ENCODE peak calls at places on chromosomes 13 and 19, in four cellular contexts. One of them, this sample, is unnamed.

GRCh38 chr19:48992571-48993174 is 436 bp downstream of the GYS1 start:
- DNase-seq in NCI-H1048: no peak
- DNase-seq in iris pigment epithelial cell: no peak
- DNase-seq in smooth muscle cell of the brain vasculature: no peak
- DNase-seq in this sample: no peak

GRCh38 chr13:80082396-80083096 is 258.4 kb downstream of the SPRY2 start:
- DNase-seq in NCI-H1048: no peak
- DNase-seq in iris pigment epithelial cell: peak
- DNase-seq in smooth muscle cell of the brain vasculature: no peak
- DNase-seq in this sample: no peak

GRCh38 chr13:41562083-41562482 is 104.7 kb downstream of the RGCC start:
- DNase-seq in NCI-H1048: no peak
- DNase-seq in iris pigment epithelial cell: peak
- DNase-seq in smooth muscle cell of the brain vasculature: peak
- DNase-seq in this sample: peak

GRCh38 chr19:39080431-39080830 is 3.7 kb upstream of the ACP7 start:
- DNase-seq in NCI-H1048: no peak
- DNase-seq in iris pigment epithelial cell: no peak
- DNase-seq in smooth muscle cell of the brain vasculature: no peak
- DNase-seq in this sample: no peak

GRCh38 chr13:26985285-26985878 is 186.2 kb downstream of the USP12 start:
- DNase-seq in NCI-H1048: peak
- DNase-seq in iris pigment epithelial cell: peak
- DNase-seq in smooth muscle cell of the brain vasculature: peak
- DNase-seq in this sample: peak

GRCh38 chr19:2230807-2231533 is 5.2 kb downstream of the PLEKHJ1 start:
- DNase-seq in NCI-H1048: no peak
- DNase-seq in iris pigment epithelial cell: no peak
- DNase-seq in smooth muscle cell of the brain vasculature: no peak
- DNase-seq in this sample: no peak

GRCh38 chr13:106036870-106037269 is 498.6 kb downstream of the EFNB2 start:
- DNase-seq in NCI-H1048: no peak
- DNase-seq in iris pigment epithelial cell: no peak
- DNase-seq in smooth muscle cell of the brain vasculature: no peak
- DNase-seq in this sample: no peak

GRCh38 chr19:17244618-17245534 is 843 bp downstream of the NR2F6 start:
- DNase-seq in NCI-H1048: no peak
- DNase-seq in iris pigment epithelial cell: no peak
- DNase-seq in smooth muscle cell of the brain vasculature: no peak
- DNase-seq in this sample: peak

GRCh38 chr13:79709526-79709925 is 228.6 kb downstream of the NDFIP2 start:
- DNase-seq in NCI-H1048: no peak
- DNase-seq in iris pigment epithelial cell: peak
- DNase-seq in smooth muscle cell of the brain vasculature: no peak
- DNase-seq in this sample: no peak

GRCh38 chr13:45219938-45220375 is 19.1 kb upstream of the KCTD4 start:
- DNase-seq in NCI-H1048: no peak
- DNase-seq in iris pigment epithelial cell: peak
- DNase-seq in smooth muscle cell of the brain vasculature: no peak
- DNase-seq in this sample: no peak

GRCh38 chr13:74406439-74406838 is 272.2 kb upstream of the KLF12 start:
- DNase-seq in NCI-H1048: no peak
- DNase-seq in iris pigment epithelial cell: no peak
- DNase-seq in smooth muscle cell of the brain vasculature: peak
- DNase-seq in this sample: no peak

GRCh38 chr19:11722414-11722813 is 16.3 kb downstream of the ZNF823 start:
- DNase-seq in NCI-H1048: no peak
- DNase-seq in iris pigment epithelial cell: no peak
- DNase-seq in smooth muscle cell of the brain vasculature: no peak
- DNase-seq in this sample: no peak

GRCh38 chr19:10431254-10431942 is 11.1 kb downstream of the PDE4A start:
- DNase-seq in NCI-H1048: no peak
- DNase-seq in iris pigment epithelial cell: peak
- DNase-seq in smooth muscle cell of the brain vasculature: no peak
- DNase-seq in this sample: no peak

GRCh38 chr13:39536906-39537305 is 66.1 kb downstream of the LHFPL6 start:
- DNase-seq in NCI-H1048: no peak
- DNase-seq in iris pigment epithelial cell: no peak
- DNase-seq in smooth muscle cell of the brain vasculature: no peak
- DNase-seq in this sample: peak

GRCh38 chr19:51695702-51696315 is 2.7 kb downstream of the SPACA6 start:
- DNase-seq in NCI-H1048: no peak
- DNase-seq in iris pigment epithelial cell: no peak
- DNase-seq in smooth muscle cell of the brain vasculature: no peak
- DNase-seq in this sample: no peak

GRCh38 chr19:5999693-6000092 is 21.8 kb upstream of the RANBP3 start:
- DNase-seq in NCI-H1048: no peak
- DNase-seq in iris pigment epithelial cell: no peak
- DNase-seq in smooth muscle cell of the brain vasculature: no peak
- DNase-seq in this sample: no peak

GRCh38 chr13:61880576-61881283 is 465.1 kb upstream of the PCDH20 start:
- DNase-seq in NCI-H1048: peak
- DNase-seq in iris pigment epithelial cell: peak
- DNase-seq in smooth muscle cell of the brain vasculature: no peak
- DNase-seq in this sample: peak

GRCh38 chr19:48319647-48320537 is 5.5 kb upstream of the EMP3 start:
- DNase-seq in NCI-H1048: peak
- DNase-seq in iris pigment epithelial cell: peak
- DNase-seq in smooth muscle cell of the brain vasculature: peak
- DNase-seq in this sample: peak

GRCh38 chr13:95153647-95154405 is 147.4 kb downstream of the ABCC4 start:
- DNase-seq in NCI-H1048: no peak
- DNase-seq in iris pigment epithelial cell: peak
- DNase-seq in smooth muscle cell of the brain vasculature: no peak
- DNase-seq in this sample: no peak

GRCh38 chr19:18345296-18345695 is 4.9 kb downstream of the PGPEP1 start:
- DNase-seq in NCI-H1048: no peak
- DNase-seq in iris pigment epithelial cell: no peak
- DNase-seq in smooth muscle cell of the brain vasculature: no peak
- DNase-seq in this sample: no peak

GRCh38 chr13:35512271-35512920 is 35.9 kb upstream of the MAB21L1 start:
- DNase-seq in NCI-H1048: no peak
- DNase-seq in iris pigment epithelial cell: peak
- DNase-seq in smooth muscle cell of the brain vasculature: peak
- DNase-seq in this sample: peak

GRCh38 chr13:36163809-36164308 is 32.7 kb upstream of the DCLK1 start:
- DNase-seq in NCI-H1048: no peak
- DNase-seq in iris pigment epithelial cell: peak
- DNase-seq in smooth muscle cell of the brain vasculature: peak
- DNase-seq in this sample: peak

GRCh38 chr19:45716314-45717130 is 14.2 kb downstream of the FBXO46 start:
- DNase-seq in NCI-H1048: no peak
- DNase-seq in iris pigment epithelial cell: no peak
- DNase-seq in smooth muscle cell of the brain vasculature: no peak
- DNase-seq in this sample: peak

GRCh38 chr13:114131581-114132418 is 623 bp downstream of the RASA3 start:
- DNase-seq in NCI-H1048: no peak
- DNase-seq in iris pigment epithelial cell: peak
- DNase-seq in smooth muscle cell of the brain vasculature: no peak
- DNase-seq in this sample: no peak

GRCh38 chr13:44759723-44760360 is 183.7 kb upstream of the TSC22D1 start:
- DNase-seq in NCI-H1048: peak
- DNase-seq in iris pigment epithelial cell: peak
- DNase-seq in smooth muscle cell of the brain vasculature: no peak
- DNase-seq in this sample: peak

GRCh38 chr19:4908311-4908710 is 990 bp upstream of the UHRF1 start:
- DNase-seq in NCI-H1048: no peak
- DNase-seq in iris pigment epithelial cell: no peak
- DNase-seq in smooth muscle cell of the brain vasculature: no peak
- DNase-seq in this sample: no peak

GRCh38 chr13:88601949-88602348 is 930.8 kb downstream of the SLITRK5 start:
- DNase-seq in NCI-H1048: no peak
- DNase-seq in iris pigment epithelial cell: no peak
- DNase-seq in smooth muscle cell of the brain vasculature: no peak
- DNase-seq in this sample: no peak

GRCh38 chr13:113941571-113942191 is 32.2 kb downstream of the C13orf46 start:
- DNase-seq in NCI-H1048: no peak
- DNase-seq in iris pigment epithelial cell: peak
- DNase-seq in smooth muscle cell of the brain vasculature: no peak
- DNase-seq in this sample: no peak

GRCh38 chr19:45455707-45456499 is 11.9 kb upstream of the FOSB start:
- DNase-seq in NCI-H1048: no peak
- DNase-seq in iris pigment epithelial cell: peak
- DNase-seq in smooth muscle cell of the brain vasculature: peak
- DNase-seq in this sample: peak

GRCh38 chr13:76836311-76836710 is 49.9 kb downstream of the KCTD12 start:
- DNase-seq in NCI-H1048: no peak
- DNase-seq in iris pigment epithelial cell: peak
- DNase-seq in smooth muscle cell of the brain vasculature: no peak
- DNase-seq in this sample: no peak

GRCh38 chr13:82878536-82878935 is 1003.7 kb downstream of the SLITRK1 start:
- DNase-seq in NCI-H1048: peak
- DNase-seq in iris pigment epithelial cell: peak
- DNase-seq in smooth muscle cell of the brain vasculature: no peak
- DNase-seq in this sample: no peak

This sample was measured in hepatocyte.